ENCODE peak calls at places on chromosomes 13 and 19, in five cellular contexts. K is heart right ventricle, E is WTC11, H is colonic mucosa, X is AG09309. Q is an unnamed sample.

GRCh38 chr19:35718345-35719041 is 690 bp downstream of the KMT2B start:
- DNase-seq in H (peak; percentile 42), E (peak; percentile 26), K (peak; percentile 40), X (no peak), Q (peak; percentile 75)

GRCh38 chr13:51614350-51614786 is 30.1 kb downstream of the WDFY2 start:
- DNase-seq in X (no peak), E (no peak), K (peak; percentile 45), H (no peak), Q (no peak)

GRCh38 chr13:101893021-101893420 is 440.5 kb downstream of the ITGBL1 start:
- DNase-seq in X (no peak), H (no peak), K (peak; percentile 8), E (no peak), Q (no peak)

GRCh38 chr19:45645068-45645630 is 6.0 kb upstream of the EML2 start:
- DNase-seq in X (no peak), K (no peak), H (no peak), E (no peak), Q (no peak)

GRCh38 chr19:17755977-17756670 is 4.8 kb downstream of the FCHO1 start:
- DNase-seq in X (no peak), K (no peak), H (peak; percentile 42), E (peak; percentile 86), Q (peak; percentile 74)

GRCh38 chr19:46697142-46697960 is 19.6 kb downstream of the PRKD2 start:
- DNase-seq in H (peak; percentile 97), K (peak; percentile 86), E (peak; percentile 100), X (no peak), Q (no peak)

GRCh38 chr13:77300176-77301141 is 26.4 kb downstream of the MYCBP2 start:
- DNase-seq in H (no peak), K (no peak), E (no peak), X (peak; percentile 43), Q (no peak)

GRCh38 chr13:41019578-41020347 is 647 bp upstream of the ELF1 start:
- DNase-seq in K (no peak), E (no peak), X (no peak), H (no peak), Q (no peak)

GRCh38 chr13:110187501-110188161 is 119.3 kb downstream of the COL4A1 start:
- DNase-seq in X (peak; percentile 35), K (peak; percentile 73), H (no peak), E (no peak), Q (no peak)

GRCh38 chr19:1102407-1103106 is 1.2 kb upstream of the GPX4 start:
- DNase-seq in X (peak; percentile 99), H (peak; percentile 75), E (no peak), K (no peak), Q (no peak)

GRCh38 chr19:41707502-41707812 is 969 bp upstream of the CEACAM5 start:
- DNase-seq in H (peak; percentile 61), K (no peak), X (no peak), E (peak; percentile 24), Q (no peak)

GRCh38 chr13:44759723-44760360 is 183.7 kb upstream of the TSC22D1 start:
- DNase-seq in X (no peak), K (peak; percentile 10), E (no peak), H (no peak), Q (no peak)

GRCh38 chr19:2976609-2977000 is 759 bp upstream of the TLE6 start:
- DNase-seq in H (no peak), E (no peak), K (no peak), X (no peak), Q (no peak)

GRCh38 chr19:2978467-2978767 is 1.1 kb downstream of the TLE6 start:
- DNase-seq in E (no peak), K (no peak), H (no peak), X (no peak), Q (no peak)

GRCh38 chr19:2974342-2974932 is 2.9 kb upstream of the TLE6 start:
- DNase-seq in X (no peak), H (peak; percentile 35), E (no peak), K (peak; percentile 65), Q (no peak)

GRCh38 chr19:2977001-2977685 is at the start of gene TLE6:
- DNase-seq in H (peak; percentile 96), X (no peak), E (peak; percentile 99), K (peak; percentile 96), Q (peak; percentile 99)

DNA sequence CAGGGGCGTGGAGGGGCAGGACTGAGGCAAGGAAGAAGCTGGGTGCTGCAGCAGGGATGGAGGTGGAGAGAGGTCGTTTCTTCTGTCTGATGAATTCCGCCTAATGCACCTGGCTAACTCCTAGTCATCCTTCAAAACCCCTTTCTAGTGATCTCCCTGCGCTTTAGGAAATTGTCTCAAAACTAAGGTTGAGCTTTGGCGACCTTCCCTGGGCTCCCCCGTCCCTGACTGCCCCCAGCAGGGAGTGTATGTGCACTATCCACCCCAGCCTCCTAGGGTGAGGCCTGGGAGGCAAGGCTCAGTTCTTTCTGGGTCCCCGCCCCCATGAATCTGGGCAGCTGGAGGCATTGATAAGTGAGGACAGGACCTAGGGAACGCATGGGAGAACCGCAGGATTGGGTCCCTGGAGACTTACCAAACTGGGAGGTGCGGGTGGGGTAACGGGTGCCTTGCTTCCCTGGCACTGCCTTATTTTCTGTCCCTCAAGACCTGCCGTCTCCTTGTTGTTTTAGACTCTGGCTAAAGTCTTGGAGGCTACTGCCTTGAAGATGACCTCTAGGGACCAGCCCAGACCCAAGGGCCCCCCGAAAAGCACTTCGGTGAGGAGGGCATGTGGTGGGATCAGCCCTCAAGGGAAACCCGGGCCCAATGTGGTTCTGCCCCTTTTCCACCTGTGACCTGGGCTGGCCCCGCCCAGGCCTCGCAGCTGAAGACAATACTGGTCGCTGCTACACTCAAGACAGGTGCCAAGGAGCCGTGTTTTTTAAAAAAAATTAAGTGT is 512 bp downstream of the TLE6 start:
- DNase-seq in K (no peak), E (no peak), H (peak; percentile 47), X (no peak), Q (no peak)
- TF ChIP-seq CTCF in K (no peak), E (no peak), H (no peak), X (no peak), Q (no peak)

DNA sequence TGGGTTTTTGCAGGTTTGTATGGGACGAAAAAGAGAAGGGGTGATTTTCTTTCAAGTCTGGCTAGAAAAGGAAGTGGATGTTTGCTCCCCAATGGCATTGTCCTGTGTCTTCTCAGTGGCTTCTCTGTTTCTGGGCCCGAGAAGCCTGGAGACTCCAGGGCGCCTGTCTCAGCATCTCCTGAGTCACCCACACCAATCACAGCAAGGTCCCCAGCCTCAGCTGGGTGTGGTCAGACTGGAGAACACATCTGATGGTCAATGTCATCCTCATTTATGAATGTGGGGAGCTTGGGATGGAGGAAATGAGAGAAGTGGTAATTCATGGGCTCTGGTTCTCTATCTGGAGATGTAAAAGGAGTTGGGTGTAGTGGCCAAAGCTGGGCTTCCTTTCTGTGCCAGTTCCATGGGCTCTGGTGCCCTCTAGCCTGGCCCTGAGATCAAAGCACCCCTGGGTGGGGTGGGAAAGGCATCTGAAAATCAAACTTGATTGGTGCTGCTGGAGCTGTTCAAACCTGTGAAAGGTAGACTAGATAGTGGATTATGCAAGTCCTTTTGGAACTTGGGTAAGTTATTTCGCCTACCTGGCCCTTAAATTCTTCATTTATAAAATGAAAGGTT is 13.4 kb downstream of the RASL11A start:
- DNase-seq in H (peak; percentile 33), E (no peak), K (no peak), X (no peak), Q (no peak)
- TF ChIP-seq CTCF in H (no peak), E (no peak), K (no peak), X (peak; percentile 58), Q (peak; percentile 52)

GRCh38 chr19:10227215-10227971 is 3.7 kb downstream of the S1PR2 start:
- DNase-seq in E (peak; percentile 52), K (no peak), X (no peak), H (no peak), Q (no peak)
- TF ChIP-seq CTCF in E (no peak), K (no peak), X (no peak), H (no peak), Q (no peak)

DNA sequence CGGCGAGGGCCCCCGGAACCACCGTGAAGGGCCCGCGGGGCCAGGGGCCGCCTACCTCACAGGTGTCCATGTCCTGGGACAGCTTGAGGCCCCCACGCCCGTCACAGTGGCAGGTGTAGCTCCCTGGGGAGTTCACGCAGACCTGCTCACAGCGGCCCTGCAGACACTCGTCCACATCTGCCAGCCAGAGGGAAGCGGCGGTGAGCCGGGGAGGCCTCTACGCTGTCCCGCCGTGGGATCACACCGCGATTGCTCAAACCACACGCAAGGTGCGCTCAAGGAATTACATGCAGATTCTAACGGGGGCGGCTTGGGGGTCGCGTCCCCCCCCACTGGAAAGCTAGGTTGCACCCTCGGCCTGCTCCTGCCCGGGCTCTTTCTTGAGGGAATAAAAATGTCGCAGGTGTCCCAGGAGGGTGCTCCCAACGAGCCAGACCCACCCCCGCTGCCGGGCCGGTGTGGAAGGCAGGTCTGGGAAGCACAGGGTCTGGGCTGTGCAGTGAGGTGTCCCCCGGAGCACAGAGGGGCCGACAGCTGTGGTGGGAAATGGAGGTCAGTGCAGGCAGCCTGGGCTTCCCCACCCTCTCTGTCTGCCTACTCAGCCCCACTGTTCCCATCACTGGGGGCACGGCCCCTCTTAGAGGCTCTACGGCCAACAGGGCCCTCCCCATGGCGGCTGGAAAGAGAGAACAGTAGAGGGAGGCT is 29.2 kb downstream of the GAS6 start:
- DNase-seq in K (no peak), H (no peak), E (no peak), X (no peak), Q (no peak)
- TF ChIP-seq CTCF in K (no peak), H (no peak), E (no peak), X (no peak), Q (no peak)

GRCh38 chr13:59982631-59983382 is 180.9 kb downstream of the DIAPH3 start:
- DNase-seq in X (no peak), E (no peak), H (no peak), K (no peak), Q (no peak)

GRCh38 chr13:59979589-59979988 is 184.1 kb downstream of the DIAPH3 start:
- DNase-seq in E (no peak), K (no peak), X (no peak), H (no peak), Q (no peak)

GRCh38 chr13:59976856-59977255 is 186.9 kb downstream of the DIAPH3 start:
- DNase-seq in H (no peak), X (no peak), K (no peak), E (no peak), Q (no peak)

GRCh38 chr13:59975807-59976445 is 187.8 kb downstream of the DIAPH3 start:
- DNase-seq in E (no peak), K (no peak), H (no peak), X (no peak), Q (no peak)

DNA sequence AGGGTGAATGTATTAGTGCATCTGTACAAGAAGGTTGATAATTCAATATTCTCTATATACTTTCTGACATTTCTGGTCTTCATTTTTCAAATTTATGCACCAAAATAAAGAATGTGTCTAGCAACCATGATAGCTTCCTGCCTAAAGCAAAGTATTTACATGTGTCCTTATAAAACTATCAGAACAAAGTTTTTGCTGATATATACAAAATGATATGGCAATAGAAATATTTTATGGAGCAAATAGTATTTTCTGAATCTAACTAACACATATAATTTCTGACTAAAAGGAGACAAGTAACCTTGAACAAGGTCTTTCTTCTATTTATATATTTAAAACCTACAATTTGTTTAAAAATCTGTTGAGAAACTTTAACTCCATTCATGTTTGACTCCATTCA is 184.9 kb downstream of the DIAPH3 start:
- DNase-seq in H (no peak), E (no peak), K (no peak), X (no peak), Q (no peak)
- TF ChIP-seq CTCF in H (no peak), E (no peak), K (no peak), X (no peak), Q (no peak)

DNA sequence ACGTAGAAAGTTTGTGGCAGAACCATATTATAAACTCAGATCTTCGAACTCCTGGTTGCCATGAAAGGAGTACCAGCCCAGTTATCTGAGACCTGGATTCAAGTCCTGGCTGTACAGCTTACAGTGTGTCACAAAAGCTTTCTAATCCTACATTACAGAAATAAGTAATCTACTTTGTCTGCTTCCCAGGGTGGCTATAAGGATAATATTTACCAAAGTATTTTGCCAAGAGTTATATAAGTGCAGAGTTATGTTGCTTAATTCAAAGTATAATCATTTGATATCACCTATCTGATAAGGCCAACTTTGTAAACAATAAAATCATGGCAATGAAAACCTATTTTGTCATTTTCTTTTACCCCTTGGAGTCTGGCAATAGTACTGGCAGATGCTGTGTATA is 381.6 kb downstream of the NDFIP2 start:
- DNase-seq in K (no peak), H (no peak), X (no peak), E (no peak), Q (no peak)
- TF ChIP-seq CTCF in K (no peak), H (no peak), X (no peak), E (no peak), Q (no peak)